ENCODE peak calls at places on chromosomes 1 and 21, in seven cellular contexts. V is cardiac muscle cell; Y is ovary; A is CD8-positive, alpha-beta memory T cell; R is transverse colon; X is A673; Z is aorta. S is an unnamed sample. For H3K36me3, the result is how much of the 10 kb centered on the place peaks cover.

GRCh38 chr1:27122652-27123051 is 32.3 kb downstream of the SLC9A1 start:
- DNase-seq in V (no peak), Y (no peak), A (no peak), R (peak), X (peak), Z (peak), S (peak)

GRCh38 chr1:161956097-161956496 is 67.6 kb downstream of the OLFML2B start:
- DNase-seq in V (no peak), Y (no peak), A (no peak), R (no peak), X (peak), Z (no peak), S (peak)

GRCh38 chr1:216325946-216326345 is 97.3 kb downstream of the USH2A start:
- DNase-seq in V (no peak), Y (no peak), A (no peak), R (no peak), X (peak), Z (no peak), S (no peak)

GRCh38 chr1:6922096-6922931 is 137.1 kb downstream of the CAMTA1 start:
- DNase-seq in V (no peak), Y (peak), A (no peak), R (peak), X (peak), Z (peak), S (peak)

GRCh38 chr1:162908780-162909179 is 47.8 kb upstream of the CCDC190 start:
- DNase-seq in V (no peak), Y (no peak), A (no peak), R (no peak), X (no peak), Z (no peak), S (peak)

GRCh38 chr1:186858923-186859322 is 30.2 kb downstream of the PLA2G4A start:
- DNase-seq in V (no peak), Y (peak), A (no peak), R (no peak), X (no peak), Z (peak), S (no peak)

GRCh38 chr1:67792756-67793475 is 40.4 kb downstream of the GNG12 start:
- DNase-seq in V (no peak), Y (no peak), A (no peak), R (no peak), X (peak), Z (no peak), S (peak)

GRCh38 chr21:38869946-38870345 is 64.2 kb downstream of the ETS2 start:
- DNase-seq in V (no peak), Y (no peak), A (no peak), R (no peak), X (no peak), Z (no peak), S (peak)

GRCh38 chr1:40783001-40783905 is at the start of gene KCNQ4:
- DNase-seq in V (peak), Y (peak), A (no peak), R (peak), X (peak), Z (peak), S (peak)

DNA sequence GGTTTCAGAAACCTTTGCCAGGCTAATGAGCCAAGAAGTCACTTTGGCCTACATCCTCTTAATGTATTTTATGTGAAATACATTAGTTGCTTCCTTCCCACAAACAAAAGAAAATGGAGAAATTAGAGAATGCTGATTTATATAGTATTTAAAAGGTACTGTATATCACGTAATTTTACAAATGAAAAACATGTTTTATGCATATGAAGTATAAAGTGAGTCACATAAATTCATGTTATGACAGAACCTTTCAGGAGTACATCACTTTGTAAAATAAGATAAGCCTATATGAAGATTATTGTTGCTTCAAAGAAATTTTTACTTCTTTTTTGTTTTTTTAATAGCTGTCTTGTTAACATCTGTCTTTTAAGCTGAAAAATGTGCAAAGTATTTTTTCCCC is 4.6 kb downstream of the DR1 start:
- DNase-seq in V (no peak), Y (no peak), A (no peak), R (no peak), X (no peak), Z (no peak), S (no peak)
- H3K4me3 ChIP-seq in V (no peak), Y (no peak), A (no peak), R (no peak), X (no peak), Z (no peak), S (peak)

GRCh38 chr1:2907051-2907450 is 105.6 kb upstream of the TTC34 start:
- DNase-seq in V (no peak), Y (no peak), A (no peak), R (no peak), X (no peak), Z (no peak), S (no peak)
- H3K36me3 ChIP-seq in V (under half), Y (under half), A (under half), R (under half), X (under half), Z (under half), S (under half)

DNA sequence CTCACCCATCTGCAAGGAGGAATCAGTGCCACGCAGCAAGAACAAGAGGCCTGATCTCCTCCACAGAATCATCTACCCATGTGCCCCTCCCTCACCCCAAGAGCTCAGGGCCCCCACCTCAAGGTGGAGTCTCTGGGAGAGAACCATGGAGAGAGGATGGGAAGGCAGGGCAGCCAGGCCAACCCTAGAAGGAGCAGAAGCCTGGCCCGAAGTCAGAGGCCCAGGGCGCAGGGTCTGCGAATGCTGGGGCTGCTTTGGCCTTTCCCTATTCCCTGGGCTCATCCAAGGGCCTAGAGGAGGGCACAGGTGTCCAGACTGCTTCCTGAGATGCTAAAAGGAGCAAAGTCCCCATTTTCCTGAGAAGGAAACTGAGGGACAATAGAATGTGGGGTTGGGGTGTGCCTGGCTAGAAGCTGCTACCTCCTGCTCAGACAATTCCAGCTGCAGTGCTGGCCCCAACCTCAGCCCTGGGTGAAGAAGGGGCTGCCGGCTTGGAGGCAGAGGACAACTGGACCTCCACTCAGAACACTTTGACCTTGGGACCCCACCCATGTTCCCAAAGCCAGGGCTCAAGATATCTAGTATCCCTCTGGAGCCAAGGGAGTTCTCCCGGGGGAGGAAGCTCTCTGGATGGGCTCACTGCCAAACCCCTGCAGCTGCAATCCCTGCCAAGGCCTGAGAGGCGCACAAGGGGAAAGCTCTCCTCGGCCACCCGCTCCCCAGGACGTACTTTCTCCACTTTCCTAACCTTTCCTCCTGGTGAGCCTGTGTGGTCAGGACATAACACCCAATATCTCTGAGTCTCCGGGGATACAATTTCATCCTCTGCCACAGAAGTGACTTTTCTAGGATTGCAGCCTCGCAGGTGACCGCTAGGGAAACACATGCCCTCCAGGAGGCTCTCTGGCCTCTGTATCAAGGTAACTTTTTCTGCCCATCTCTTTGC is 16.6 kb upstream of the LEMD1 start:
- DNase-seq in V (peak), Y (peak), A (no peak), R (peak), X (peak), Z (peak), S (peak)
- H3K4me3 ChIP-seq in V (no peak), Y (no peak), A (no peak), R (no peak), X (no peak), Z (no peak), S (no peak)

GRCh38 chr21:46222436-46223116 is 6.0 kb downstream of the LSS start:
- DNase-seq in V (no peak), Y (no peak), A (no peak), R (no peak), X (no peak), Z (no peak), S (no peak)
- H3K36me3 ChIP-seq in V (under half), Y (under half), A (under half), R (under half), X (under half), Z (under half), S (half or more)

DNA sequence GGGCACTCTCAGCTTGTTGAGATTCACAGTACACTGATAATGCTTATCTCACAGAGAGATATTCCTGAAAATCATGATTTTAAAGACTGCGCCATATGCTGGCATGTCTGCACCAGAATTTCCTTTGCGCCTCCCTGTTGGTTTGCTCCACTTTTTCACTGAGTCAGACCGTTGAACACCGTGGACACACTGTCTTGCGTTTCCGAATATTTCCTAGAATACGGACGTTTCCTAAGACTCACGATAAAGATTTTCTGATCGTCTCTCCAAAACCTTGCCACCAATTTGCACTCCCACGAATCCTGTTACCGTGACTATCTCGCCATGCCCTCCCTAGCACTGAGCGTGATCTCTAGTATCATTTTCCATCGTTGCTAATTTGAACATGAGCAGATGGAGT is 467 bp upstream of the C1orf115 start:
- DNase-seq in V (no peak), Y (no peak), A (no peak), R (no peak), X (no peak), Z (no peak), S (no peak)
- H3K4me3 ChIP-seq in V (peak), Y (peak), A (peak), R (peak), X (peak), Z (no peak), S (peak)

GRCh38 chr1:246544001-246544400 is 22.1 kb downstream of the TFB2M start:
- DNase-seq in V (no peak), Y (no peak), A (no peak), R (no peak), X (no peak), Z (no peak), S (no peak)
- H3K36me3 ChIP-seq in V (under half), Y (under half), A (under half), R (under half), X (under half), Z (under half), S (half or more)

GRCh38 chr1:207825719-207826556 is 74.1 kb downstream of the CD46 start:
- DNase-seq in V (no peak), Y (peak), A (peak), R (peak), X (no peak), Z (peak), S (no peak)

GRCh38 chr1:207824691-207825090 is 72.8 kb downstream of the CD46 start:
- DNase-seq in V (no peak), Y (no peak), A (no peak), R (no peak), X (no peak), Z (no peak), S (peak)

GRCh38 chr1:207823880-207824566 is 72.2 kb downstream of the CD46 start:
- DNase-seq in V (peak), Y (peak), A (peak), R (peak), X (peak), Z (peak), S (peak)

GRCh38 chr1:207826557-207827487 is 75.0 kb downstream of the CD46 start:
- DNase-seq in V (no peak), Y (peak), A (no peak), R (peak), X (no peak), Z (no peak), S (no peak)

GRCh38 chr1:207825296-207825695 is 73.4 kb downstream of the CD46 start:
- DNase-seq in V (no peak), Y (no peak), A (no peak), R (no peak), X (no peak), Z (no peak), S (no peak)
- H3K4me3 ChIP-seq in V (no peak), Y (peak), A (peak), R (no peak), X (no peak), Z (no peak), S (peak)

DNA sequence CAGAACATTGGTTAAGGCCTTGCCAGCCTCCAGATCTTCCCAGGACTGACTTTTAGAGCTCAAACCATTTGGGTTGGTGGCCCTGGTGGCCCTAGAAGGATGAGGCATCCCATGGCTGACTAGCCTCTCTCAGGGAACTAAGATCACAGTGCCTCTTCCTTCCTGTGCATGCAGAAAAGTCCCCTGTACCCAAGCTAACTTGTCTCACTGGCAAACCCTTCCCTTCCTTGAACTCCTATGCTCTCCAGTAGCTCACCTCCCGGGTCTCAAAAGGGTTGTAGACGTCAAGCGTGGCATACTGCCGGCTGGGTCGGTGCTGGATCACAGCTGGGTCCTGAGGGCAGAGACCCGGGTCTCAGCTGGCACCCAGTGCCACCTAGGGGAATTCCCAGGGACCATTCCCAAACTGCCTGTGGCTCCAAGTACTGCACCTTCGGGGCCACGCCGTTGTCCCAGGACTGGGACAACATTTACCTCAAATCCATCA is 716 bp downstream of the SCAMP3 start:
- DNase-seq in V (no peak), Y (no peak), A (no peak), R (no peak), X (peak), Z (peak), S (no peak)
- H3K36me3 ChIP-seq in V (under half), Y (under half), A (under half), R (under half), X (half or more), Z (under half), S (half or more)

GRCh38 chr21:34091032-34091431 is 17.7 kb downstream of the MRPS6 start:
- DNase-seq in V (no peak), Y (no peak), A (no peak), R (no peak), X (no peak), Z (no peak), S (no peak)
- H3K4me3 ChIP-seq in V (no peak), Y (no peak), A (no peak), R (no peak), X (no peak), Z (no peak), S (no peak)

GRCh38 chr1:22518379-22518778 is 44.9 kb upstream of the EPHA8 start:
- DNase-seq in V (no peak), Y (no peak), A (no peak), R (no peak), X (no peak), Z (no peak), S (no peak)

GRCh38 chr1:22524481-22524880 is 38.8 kb upstream of the EPHA8 start:
- DNase-seq in V (no peak), Y (no peak), A (no peak), R (no peak), X (no peak), Z (no peak), S (no peak)

GRCh38 chr1:22520871-22521270 is 42.4 kb upstream of the EPHA8 start:
- DNase-seq in V (no peak), Y (no peak), A (no peak), R (no peak), X (no peak), Z (no peak), S (no peak)

GRCh38 chr1:22522221-22522743 is 41.0 kb upstream of the EPHA8 start:
- DNase-seq in V (no peak), Y (no peak), A (no peak), R (no peak), X (no peak), Z (no peak), S (no peak)

DNA sequence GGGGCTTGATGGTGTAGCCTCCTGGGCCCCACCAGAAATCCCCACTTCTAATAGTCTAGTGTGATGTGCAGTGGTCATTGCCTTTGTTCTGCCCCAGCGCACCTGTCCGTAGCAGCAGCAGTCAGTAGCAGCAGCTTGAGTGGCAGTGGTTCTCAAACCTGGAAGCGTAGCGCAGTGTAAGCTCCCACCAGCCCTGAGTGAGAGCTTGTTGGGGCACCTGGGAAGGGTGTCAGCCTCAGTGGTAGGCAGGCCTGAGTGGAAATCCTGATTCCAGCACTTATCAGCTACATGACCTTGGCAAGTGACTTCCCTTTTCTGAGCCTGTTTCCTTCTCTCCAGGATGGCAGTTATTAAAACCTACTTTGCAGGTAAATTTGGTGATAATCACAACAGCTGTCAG is 41.6 kb upstream of the EPHA8 start:
- DNase-seq in V (no peak), Y (no peak), A (no peak), R (no peak), X (no peak), Z (no peak), S (no peak)
- H3K36me3 ChIP-seq in V (under half), Y (under half), A (half or more), R (under half), X (under half), Z (under half), S (half or more)

S was measured in adipocyte.